ENCODE peak calls at places on chromosomes 2 and 18, in four cellular contexts. B, Q, R and E are unnamed samples. For H3K27me3, the result is how much of the 10 kb centered on the place peaks cover.

GRCh38 chr18:53689886-53690285 is 534.6 kb downstream of the MBD2 start:
- DNase-seq in B (no peak), Q (no peak), R (no peak), E (no peak)

GRCh38 chr2:69572640-69573039 is 70.9 kb downstream of the AAK1 start:
- DNase-seq in B (no peak), Q (no peak), R (peak), E (peak)

GRCh38 chr2:101644842-101645383 is 52.6 kb upstream of the MAP4K4 start:
- DNase-seq in B (no peak), Q (no peak), R (no peak), E (no peak)

GRCh38 chr2:881204-881918 is 69.3 kb upstream of the SNTG2 start:
- DNase-seq in B (no peak), Q (peak), R (no peak), E (no peak)

GRCh38 chr2:112273349-112273748 is 2.0 kb upstream of the ZC3H6 start:
- DNase-seq in B (no peak), Q (no peak), R (no peak), E (no peak)

GRCh38 chr2:18834341-18834740 is 245.0 kb upstream of the NT5C1B start:
- DNase-seq in B (no peak), Q (no peak), R (peak), E (peak)

GRCh38 chr2:33240178-33240577 is 236.3 kb upstream of the RASGRP3 start:
- DNase-seq in B (no peak), Q (no peak), R (peak), E (peak)

GRCh38 chr2:217331577-217332139 is 471.8 kb upstream of the TNP1 start:
- DNase-seq in B (peak), Q (no peak), R (peak), E (peak)

GRCh38 chr2:207767461-207768167 is 2.1 kb downstream of the FZD5 start:
- DNase-seq in B (peak), Q (peak), R (peak), E (no peak)

DNA sequence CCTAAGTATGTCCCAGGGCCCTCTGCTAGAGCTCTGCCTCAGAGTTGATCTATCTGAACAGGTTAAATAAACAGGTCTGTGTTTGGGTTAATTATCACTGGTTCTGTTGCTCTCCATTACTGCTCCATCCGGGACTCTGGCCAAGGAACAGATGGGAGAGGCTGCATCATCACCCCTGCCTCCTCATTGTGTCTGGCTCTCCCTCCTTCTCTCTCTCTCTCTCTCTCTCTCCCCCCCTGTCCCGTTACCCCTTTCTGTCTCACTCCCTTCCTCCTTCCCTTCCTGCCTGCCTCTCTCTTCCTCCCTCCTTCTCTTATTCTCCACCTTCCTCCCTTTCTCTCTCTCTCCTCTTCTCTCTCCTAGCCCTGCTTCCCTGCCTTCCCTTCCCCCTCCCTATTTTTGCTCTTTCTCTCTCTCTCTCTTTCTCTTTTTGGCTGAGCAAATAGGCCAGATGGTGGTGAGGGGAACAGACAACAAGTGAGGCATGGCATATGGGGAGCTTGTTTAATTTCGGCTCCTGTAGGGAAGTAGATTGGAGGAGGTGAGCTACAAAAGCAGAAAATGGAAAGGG is 62.1 kb downstream of the SETBP1 start:
- DNase-seq in B (no peak), Q (peak), R (no peak), E (peak)
- H3K27me3 ChIP-seq in B (under half), Q (under half), R (under half), E (under half)

GRCh38 chr2:127104166-127104660 is 2.7 kb downstream of the BIN1 start:
- DNase-seq in B (no peak), Q (peak), R (no peak), E (no peak)

GRCh38 chr2:127106457-127106997 is 427 bp downstream of the BIN1 start:
- DNase-seq in B (peak), Q (no peak), R (peak), E (no peak)

GRCh38 chr2:127103243-127104165 is 3.5 kb downstream of the BIN1 start:
- DNase-seq in B (no peak), Q (peak), R (no peak), E (no peak)

GRCh38 chr2:127105656-127106456 is 1.1 kb downstream of the BIN1 start:
- DNase-seq in B (no peak), Q (peak), R (peak), E (peak)

DNA sequence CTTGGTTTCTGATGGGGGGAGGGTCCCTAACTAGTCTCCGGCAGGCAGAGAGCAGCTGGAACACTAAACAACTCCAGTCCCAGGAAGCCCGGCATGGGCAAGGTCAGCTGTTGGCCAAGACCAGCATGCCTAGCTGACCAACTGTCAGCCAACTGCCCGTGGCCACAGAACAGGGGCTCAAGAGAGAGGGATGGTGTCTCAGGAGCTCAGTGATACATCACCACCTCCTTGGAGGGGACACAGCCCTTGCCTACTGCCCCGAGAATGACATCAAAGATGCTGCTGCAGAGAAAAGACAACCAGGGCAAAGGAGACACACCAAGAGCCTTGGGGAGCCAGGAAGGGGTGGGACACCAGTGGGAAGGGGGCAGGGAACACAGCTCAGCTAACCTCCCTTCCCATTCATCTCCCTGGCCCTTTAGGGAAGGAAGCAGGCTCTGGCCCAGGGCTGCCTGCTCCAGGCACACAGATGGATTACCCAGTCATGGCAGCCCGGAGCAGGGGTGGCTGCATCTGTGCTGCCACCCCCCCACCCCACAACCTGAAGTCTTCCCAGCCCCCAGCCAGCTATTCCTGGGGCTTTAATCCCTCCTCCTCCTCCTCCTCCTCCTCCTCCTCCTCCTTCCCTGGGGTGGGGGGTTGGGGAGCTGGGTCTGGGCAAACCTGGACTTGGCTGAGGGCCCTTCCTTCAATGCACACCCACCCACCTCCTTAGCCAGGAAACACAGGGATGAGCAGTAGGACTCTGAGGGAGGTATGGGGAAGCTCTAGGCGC is 1.9 kb downstream of the BIN1 start:
- DNase-seq in B (no peak), Q (peak), R (peak), E (no peak)
- H3K4me3 ChIP-seq in B (peak), Q (peak), R (peak), E (peak)

GRCh38 chr18:49558356-49558755 is 3.5 kb upstream of the LIPG start:
- DNase-seq in B (no peak), Q (no peak), R (no peak), E (no peak)
- H3K27me3 ChIP-seq in B (under half), Q (under half), R (under half), E (under half)

GRCh38 chr2:195343540-195343939 is 313.5 kb upstream of the SLC39A10 start:
- DNase-seq in B (no peak), Q (no peak), R (no peak), E (no peak)
- H3K4me3 ChIP-seq in B (no peak), Q (no peak), R (no peak), E (no peak)

GRCh38 chr2:150630587-150631235 is 143.2 kb upstream of the RND3 start:
- DNase-seq in B (no peak), Q (no peak), R (no peak), E (peak)
- H3K27me3 ChIP-seq in B (under half), Q (under half), R (under half), E (under half)